ENCODE peak calls at places on chromosomes 7 and 10, in six cellular contexts. One of them, this sample, is unnamed.

GRCh38 chr7:137462847-137463246 is 119.3 kb upstream of the PTN start:
- ATAC-seq in right lobe of liver: no peak
- ATAC-seq in activated CD4-positive, alpha-beta T cell treated with anti-CD3 and anti-CD28 coated beads for 36 hours: peak; percentile 30
- ATAC-seq in Right ventricle myocardium inferior: no peak
- ATAC-seq in naive thymus-derived CD8-positive, alpha-beta T cell: no peak
- ATAC-seq in heart left ventricle: no peak
- ATAC-seq in this sample: no peak

GRCh38 chr7:45939574-45939973 is 18.5 kb upstream of the IGFBP3 start:
- ATAC-seq in right lobe of liver: no peak
- ATAC-seq in naive thymus-derived CD8-positive, alpha-beta T cell: no peak
- ATAC-seq in heart left ventricle: no peak
- ATAC-seq in activated CD4-positive, alpha-beta T cell treated with anti-CD3 and anti-CD28 coated beads for 36 hours: no peak
- ATAC-seq in Right ventricle myocardium inferior: no peak
- ATAC-seq in this sample: no peak

GRCh38 chr7:131591674-131592328 is 35.4 kb upstream of the PODXL start:
- ATAC-seq in naive thymus-derived CD8-positive, alpha-beta T cell: no peak
- ATAC-seq in heart left ventricle: peak; percentile 14
- ATAC-seq in activated CD4-positive, alpha-beta T cell treated with anti-CD3 and anti-CD28 coated beads for 36 hours: no peak
- ATAC-seq in Right ventricle myocardium inferior: no peak
- ATAC-seq in right lobe of liver: no peak
- ATAC-seq in this sample: no peak

GRCh38 chr10:31959461-31960173 is 31.0 kb upstream of the ARHGAP12 start:
- ATAC-seq in heart left ventricle: no peak
- ATAC-seq in Right ventricle myocardium inferior: peak; percentile 31
- ATAC-seq in naive thymus-derived CD8-positive, alpha-beta T cell: no peak
- ATAC-seq in right lobe of liver: peak; percentile 73
- ATAC-seq in activated CD4-positive, alpha-beta T cell treated with anti-CD3 and anti-CD28 coated beads for 36 hours: no peak
- ATAC-seq in this sample: no peak

GRCh38 chr7:3436112-3436511 is 135.1 kb downstream of the SDK1 start:
- ATAC-seq in right lobe of liver: no peak
- ATAC-seq in Right ventricle myocardium inferior: no peak
- ATAC-seq in naive thymus-derived CD8-positive, alpha-beta T cell: no peak
- ATAC-seq in activated CD4-positive, alpha-beta T cell treated with anti-CD3 and anti-CD28 coated beads for 36 hours: no peak
- ATAC-seq in heart left ventricle: no peak
- ATAC-seq in this sample: no peak

GRCh38 chr10:32326119-32326518 is 20.8 kb downstream of the EPC1 start:
- ATAC-seq in right lobe of liver: no peak
- ATAC-seq in Right ventricle myocardium inferior: no peak
- ATAC-seq in heart left ventricle: no peak
- ATAC-seq in activated CD4-positive, alpha-beta T cell treated with anti-CD3 and anti-CD28 coated beads for 36 hours: peak; percentile 50
- ATAC-seq in naive thymus-derived CD8-positive, alpha-beta T cell: no peak
- ATAC-seq in this sample: peak; percentile 34

GRCh38 chr10:10164845-10165244 is 852.8 kb upstream of the CELF2 start:
- ATAC-seq in heart left ventricle: no peak
- ATAC-seq in right lobe of liver: no peak
- ATAC-seq in activated CD4-positive, alpha-beta T cell treated with anti-CD3 and anti-CD28 coated beads for 36 hours: no peak
- ATAC-seq in Right ventricle myocardium inferior: no peak
- ATAC-seq in naive thymus-derived CD8-positive, alpha-beta T cell: no peak
- ATAC-seq in this sample: no peak

GRCh38 chr10:17061418-17061817 is 68.2 kb downstream of the CUBN start:
- ATAC-seq in right lobe of liver: no peak
- ATAC-seq in Right ventricle myocardium inferior: no peak
- ATAC-seq in activated CD4-positive, alpha-beta T cell treated with anti-CD3 and anti-CD28 coated beads for 36 hours: peak; percentile 65
- ATAC-seq in heart left ventricle: no peak
- ATAC-seq in naive thymus-derived CD8-positive, alpha-beta T cell: no peak
- ATAC-seq in this sample: no peak

GRCh38 chr10:103259989-103260388 is 14.3 kb downstream of the RPEL1 start:
- ATAC-seq in naive thymus-derived CD8-positive, alpha-beta T cell: no peak
- ATAC-seq in heart left ventricle: no peak
- ATAC-seq in right lobe of liver: no peak
- ATAC-seq in Right ventricle myocardium inferior: no peak
- ATAC-seq in activated CD4-positive, alpha-beta T cell treated with anti-CD3 and anti-CD28 coated beads for 36 hours: no peak
- ATAC-seq in this sample: no peak

GRCh38 chr7:43625977-43626376 is 43.1 kb downstream of the STK17A start:
- ATAC-seq in right lobe of liver: no peak
- ATAC-seq in Right ventricle myocardium inferior: peak; percentile 52
- ATAC-seq in heart left ventricle: no peak
- ATAC-seq in naive thymus-derived CD8-positive, alpha-beta T cell: no peak
- ATAC-seq in activated CD4-positive, alpha-beta T cell treated with anti-CD3 and anti-CD28 coated beads for 36 hours: peak; percentile 7
- ATAC-seq in this sample: no peak

GRCh38 chr7:66206116-66206908 is 1.2 kb downstream of the TPST1 start:
- ATAC-seq in naive thymus-derived CD8-positive, alpha-beta T cell: no peak
- ATAC-seq in Right ventricle myocardium inferior: no peak
- ATAC-seq in heart left ventricle: no peak
- ATAC-seq in activated CD4-positive, alpha-beta T cell treated with anti-CD3 and anti-CD28 coated beads for 36 hours: no peak
- ATAC-seq in right lobe of liver: no peak
- ATAC-seq in this sample: no peak

This sample was measured in activated CD4-positive, CD25-positive, alpha-beta regulatory T cell treated with anti-CD3 and anti-CD28 coated beads, Interleukin-2, amount 50 U/mL, for 24 hours.